ENCODE peak calls at places on chromosomes 13 and 19, in seven cellular contexts. X is IMR-90, I is neuronal stem cell, C is mesendoderm, A is H9, E is H1, T is mesenchymal stem cell. W is an unnamed sample.

GRCh38 chr13:49549289-49549688 is 36.1 kb downstream of the RCBTB1 start:
- DNase-seq in X (no peak), I (no peak), C (peak), A (peak), E (peak), T (no peak), W (no peak)

GRCh38 chr19:40756502-40757110 is 5.6 kb downstream of the SNRPA start:
- DNase-seq in X (no peak), I (no peak), C (no peak), A (no peak), E (no peak), T (no peak), W (peak)

GRCh38 chr13:100528353-100528752 is 60.2 kb downstream of the GGACT start:
- DNase-seq in X (no peak), I (no peak), C (no peak), A (no peak), E (no peak), T (no peak), W (no peak)

GRCh38 chr19:3821857-3822364 is 35.7 kb upstream of the MATK start:
- DNase-seq in X (peak), I (peak), C (peak), A (peak), E (peak), T (peak), W (peak)

GRCh38 chr13:72686766-72687165 is 40.7 kb downstream of the MZT1 start:
- DNase-seq in X (no peak), I (no peak), C (no peak), A (no peak), E (no peak), T (peak), W (no peak)

GRCh38 chr13:52842440-52842839 is 6.0 kb downstream of the PCDH8 start:
- DNase-seq in X (no peak), I (no peak), C (no peak), A (no peak), E (no peak), T (no peak), W (no peak)

GRCh38 chr13:23867027-23867491 is 22.1 kb downstream of the MIPEP start:
- DNase-seq in X (peak), I (no peak), C (peak), A (peak), E (no peak), T (peak), W (no peak)

GRCh38 chr13:102191951-102192461 is 209.8 kb downstream of the FGF14 start:
- DNase-seq in X (peak), I (peak), C (no peak), A (no peak), E (no peak), T (peak), W (no peak)

GRCh38 chr19:47093254-47093653 is 20.3 kb downstream of the ZC3H4 start:
- DNase-seq in X (no peak), I (no peak), C (no peak), A (no peak), E (no peak), T (no peak), W (no peak)

GRCh38 chr13:73751290-73751689 is 382.9 kb downstream of the KLF12 start:
- DNase-seq in X (no peak), I (no peak), C (no peak), A (no peak), E (no peak), T (no peak), W (peak)

GRCh38 chr19:23913931-23914330 is 755 bp upstream of the ZNF726 start:
- DNase-seq in X (no peak), I (no peak), C (no peak), A (no peak), E (no peak), T (no peak), W (peak)

GRCh38 chr19:23917856-23918255 is 3.2 kb downstream of the ZNF726 start:
- DNase-seq in X (no peak), I (no peak), C (peak), A (no peak), E (no peak), T (no peak), W (peak)

GRCh38 chr19:23914402-23915286 is at the start of gene ZNF726:
- DNase-seq in X (peak), I (peak), C (peak), A (no peak), E (no peak), T (peak), W (peak)

GRCh38 chr19:23916991-23917390 is 2.3 kb downstream of the ZNF726 start:
- DNase-seq in X (peak), I (no peak), C (no peak), A (no peak), E (no peak), T (no peak), W (no peak)
- H3K4ac ChIP-seq in X (no peak), I (no peak), C (no peak), A (no peak), E (no peak), T (no peak), W (no peak)

GRCh38 chr13:113094410-113094800 is 11.2 kb upstream of the F7 start:
- DNase-seq in X (no peak), I (no peak), C (no peak), A (no peak), E (no peak), T (no peak), W (no peak)

GRCh38 chr13:113092776-113093579 is 12.6 kb upstream of the F7 start:
- DNase-seq in X (no peak), I (no peak), C (no peak), A (no peak), E (no peak), T (no peak), W (no peak)

GRCh38 chr13:113095146-113096051 is 10.2 kb upstream of the F7 start:
- DNase-seq in X (no peak), I (no peak), C (no peak), A (no peak), E (no peak), T (no peak), W (no peak)

GRCh38 chr13:113091891-113092775 is 13.5 kb upstream of the F7 start:
- DNase-seq in X (no peak), I (no peak), C (no peak), A (no peak), E (no peak), T (no peak), W (no peak)

GRCh38 chr13:113093580-113094409 is 11.8 kb upstream of the F7 start:
- DNase-seq in X (no peak), I (no peak), C (no peak), A (no peak), E (no peak), T (no peak), W (no peak)
- H3K4ac ChIP-seq in X (no peak), I (no peak), C (no peak), A (no peak), E (no peak), T (no peak), W (no peak)

GRCh38 chr13:105240356-105240755 is 1295.1 kb downstream of the EFNB2 start:
- DNase-seq in X (no peak), I (no peak), C (no peak), A (no peak), E (no peak), T (no peak), W (no peak)
- H3K4ac ChIP-seq in X (no peak), I (no peak), C (no peak), A (no peak), E (no peak), T (no peak), W (no peak)

DNA sequence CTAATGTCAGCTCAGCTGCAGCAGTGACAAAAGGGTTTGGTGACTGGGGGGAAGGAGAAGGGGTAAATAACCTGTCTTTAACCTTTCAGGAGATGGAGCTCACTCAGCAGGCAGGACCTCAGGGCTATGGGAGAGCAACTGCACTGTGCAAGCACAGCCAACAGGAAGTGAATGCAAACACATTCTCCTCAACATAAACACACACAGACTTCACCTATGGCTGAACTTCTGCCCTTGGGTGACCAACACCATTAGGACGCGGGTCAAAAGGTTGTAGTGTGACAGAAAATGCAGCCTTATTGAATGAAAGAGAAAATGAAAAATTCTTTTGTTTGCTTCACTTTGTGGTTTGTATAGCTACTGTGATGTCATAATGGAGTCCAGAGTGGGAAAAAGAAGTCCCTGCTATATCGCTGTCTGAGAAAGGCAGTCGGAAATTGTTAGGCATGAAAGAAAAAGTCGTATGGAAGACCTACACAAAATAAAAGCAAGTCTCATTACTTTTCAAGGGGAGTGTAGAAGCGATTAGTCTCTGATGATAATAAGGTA is 323.1 kb downstream of the NDFIP2 start:
- DNase-seq in X (no peak), I (no peak), C (no peak), A (no peak), E (no peak), T (no peak), W (no peak)
- H3K4ac ChIP-seq in X (peak), I (no peak), C (no peak), A (no peak), E (no peak), T (no peak), W (no peak)

GRCh38 chr19:8529369-8530006 is 15.5 kb upstream of the ZNF414 start:
- DNase-seq in X (no peak), I (no peak), C (no peak), A (no peak), E (no peak), T (no peak), W (no peak)
- H3K4ac ChIP-seq in X (no peak), I (no peak), C (no peak), A (no peak), E (no peak), T (no peak), W (no peak)

DNA sequence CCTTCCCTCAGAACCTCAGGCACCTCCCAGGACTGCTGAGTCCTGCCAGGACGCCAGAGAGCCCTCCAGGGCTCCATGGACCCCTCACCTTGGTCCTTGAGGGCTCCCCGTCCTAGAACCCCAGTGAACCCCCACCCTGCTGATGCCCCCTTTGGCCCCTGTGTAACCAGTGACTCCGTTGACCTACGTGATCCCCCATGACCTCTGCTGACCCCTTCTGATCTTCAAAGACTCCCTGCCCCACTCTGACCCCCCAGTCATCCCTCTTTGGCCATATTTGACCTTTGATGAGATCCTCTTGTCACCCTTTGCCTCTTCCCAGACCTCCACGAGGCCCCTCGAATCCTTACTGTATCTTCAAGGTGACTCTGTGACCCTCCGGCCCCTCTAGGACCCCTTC is 91.3 kb downstream of the MAP4K1 start:
- DNase-seq in X (no peak), I (no peak), C (no peak), A (no peak), E (no peak), T (no peak), W (no peak)
- H3K4ac ChIP-seq in X (no peak), I (no peak), C (no peak), A (no peak), E (no peak), T (no peak), W (no peak)

GRCh38 chr19:53520547-53521372 is 17.2 kb upstream of the ZNF331 start:
- DNase-seq in X (peak), I (peak), C (peak), A (peak), E (peak), T (peak), W (peak)
- H3K4ac ChIP-seq in X (peak), I (peak), C (peak), A (no peak), E (no peak), T (peak), W (peak)

GRCh38 chr19:23052349-23052748 is 49.4 kb upstream of the ZNF728 start:
- DNase-seq in X (no peak), I (no peak), C (no peak), A (no peak), E (no peak), T (no peak), W (peak)

GRCh38 chr19:23055501-23055900 is 52.5 kb upstream of the ZNF728 start:
- DNase-seq in X (no peak), I (no peak), C (no peak), A (no peak), E (no peak), T (no peak), W (peak)

GRCh38 chr19:23056516-23056915 is 53.5 kb upstream of the ZNF728 start:
- DNase-seq in X (no peak), I (no peak), C (no peak), A (no peak), E (no peak), T (no peak), W (peak)

GRCh38 chr19:23055946-23056345 is 53.0 kb upstream of the ZNF728 start:
- DNase-seq in X (no peak), I (no peak), C (no peak), A (no peak), E (no peak), T (no peak), W (peak)

GRCh38 chr19:23054456-23054855 is 51.5 kb upstream of the ZNF728 start:
- DNase-seq in X (no peak), I (no peak), C (no peak), A (no peak), E (no peak), T (no peak), W (peak)
- H3K4ac ChIP-seq in X (no peak), I (no peak), C (no peak), A (no peak), E (no peak), T (no peak), W (no peak)

GRCh38 chr13:92232880-92233279 is 834.5 kb downstream of the GPC5 start:
- DNase-seq in X (no peak), I (no peak), C (no peak), A (no peak), E (no peak), T (no peak), W (no peak)
- H3K4ac ChIP-seq in X (no peak), I (no peak), C (no peak), A (no peak), E (no peak), T (no peak), W (no peak)

W was measured in trophoblast cell.